ENCODE peak calls at places on chromosomes 16 and 17, in eight cellular contexts. J is cerebellum; K is AG09309; V is iris pigment epithelial cell; H is NCI-H345; R is NCI-H2171 treated with DMSO at 0.1 percent for 48 hours; W is stimulated activated CD8-positive, alpha-beta memory T cell treated with anti-CD3 and anti-CD28 coated beads, Interleukin-7, amount 100 ng/mL, for 1 hour; S is ELR. F is an unnamed sample.

GRCh38 chr17:336110-337021 is 16.2 kb downstream of the RPH3AL start:
- DNase-seq in R (peak), H (peak), J (peak), V (peak), K (no peak), S (no peak), W (no peak), F (peak)

GRCh38 chr17:2803971-2804370 is 7.7 kb downstream of the RAP1GAP2 start:
- DNase-seq in R (no peak), H (no peak), V (no peak), K (no peak), J (no peak), S (no peak), W (no peak), F (no peak)

GRCh38 chr16:79609861-79610260 is 9.3 kb upstream of the MAF start:
- DNase-seq in R (no peak), H (no peak), V (no peak), J (no peak), S (no peak), K (no peak), W (no peak), F (no peak)

GRCh38 chr17:51427259-51428255 is 167.2 kb downstream of the UTP18 start:
- DNase-seq in V (no peak), K (no peak), W (peak), S (no peak), R (no peak), H (peak), J (no peak), F (no peak)

GRCh38 chr16:82481455-82481854 is 145.3 kb upstream of the CDH13 start:
- DNase-seq in R (no peak), K (no peak), S (peak), J (no peak), W (no peak), H (no peak), V (peak), F (no peak)

GRCh38 chr16:86403056-86403455 is 107.3 kb upstream of the FOXF1 start:
- DNase-seq in R (no peak), W (no peak), J (no peak), S (no peak), K (no peak), H (no peak), V (no peak), F (no peak)

GRCh38 chr16:11109551-11109950 is 146.5 kb downstream of the SOCS1 start:
- DNase-seq in H (no peak), V (no peak), J (no peak), R (no peak), S (no peak), W (no peak), K (no peak), F (no peak)

GRCh38 chr16:81071816-81072215 is 5.2 kb downstream of the C16orf46 start:
- DNase-seq in V (peak), R (no peak), S (peak), J (no peak), W (no peak), H (no peak), K (no peak), F (no peak)

GRCh38 chr17:31488264-31488981 is 96.9 kb downstream of the RAB11FIP4 start:
- DNase-seq in W (no peak), K (no peak), V (no peak), J (no peak), S (no peak), R (peak), H (peak), F (no peak)

GRCh38 chr17:71117461-71117860 is 948.1 kb downstream of the KCNJ2 start:
- DNase-seq in S (no peak), J (no peak), V (peak), H (no peak), K (no peak), R (peak), W (no peak), F (no peak)

GRCh38 chr17:79993390-79994221 is 42.1 kb downstream of the TBC1D16 start:
- DNase-seq in V (peak), R (peak), K (no peak), S (peak), W (no peak), J (no peak), H (peak), F (no peak)

GRCh38 chr17:46020023-46020735 is 21.1 kb downstream of the STH start:
- DNase-seq in H (no peak), J (no peak), W (peak), R (no peak), V (no peak), K (no peak), S (no peak), F (no peak)

GRCh38 chr17:63693411-63694113 is 6.4 kb downstream of the LIMD2 start:
- DNase-seq in K (no peak), W (no peak), J (no peak), R (no peak), V (no peak), H (no peak), S (no peak), F (no peak)

GRCh38 chr16:9846362-9847099 is 335.7 kb downstream of the GRIN2A start:
- DNase-seq in R (no peak), K (no peak), S (peak), W (no peak), V (peak), J (no peak), H (no peak), F (no peak)

GRCh38 chr17:79925242-79925957 is 86.2 kb upstream of the CBX4 start:
- DNase-seq in S (peak), V (peak), R (no peak), J (peak), H (no peak), K (no peak), W (no peak), F (no peak)

GRCh38 chr17:38542286-38542685 is 63.5 kb downstream of the SRCIN1 start:
- DNase-seq in H (no peak), V (no peak), S (no peak), W (no peak), R (no peak), K (no peak), J (no peak), F (no peak)

GRCh38 chr16:16890964-16891363 is 512.0 kb downstream of the NPIPA7 start:
- DNase-seq in H (no peak), S (peak), R (no peak), W (no peak), V (no peak), K (no peak), J (no peak), F (no peak)

GRCh38 chr16:65489531-65490023 is 367.7 kb upstream of the CDH11 start:
- DNase-seq in K (no peak), J (no peak), R (no peak), H (no peak), S (no peak), V (peak), W (no peak), F (no peak)

GRCh38 chr17:15341385-15341849 is at the start of gene TEKT3:
- DNase-seq in W (no peak), R (no peak), S (peak), V (peak), K (no peak), J (peak), H (peak), F (no peak)

GRCh38 chr16:10121496-10121895 is 60.7 kb downstream of the GRIN2A start:
- DNase-seq in K (peak), J (no peak), R (no peak), S (peak), V (peak), W (no peak), H (no peak), F (no peak)

GRCh38 chr17:45440161-45440859 is 7.6 kb upstream of the ARHGAP27 start:
- DNase-seq in R (peak), S (no peak), J (no peak), V (peak), H (peak), W (no peak), K (no peak), F (no peak)

GRCh38 chr17:30321314-30321713 is 12.5 kb downstream of the TMIGD1 start:
- DNase-seq in V (no peak), H (peak), S (no peak), R (no peak), J (no peak), K (no peak), W (no peak), F (no peak)

GRCh38 chr16:88973007-88973410 is 4.0 kb downstream of the CBFA2T3 start:
- DNase-seq in K (no peak), R (no peak), S (no peak), H (no peak), V (no peak), J (no peak), W (no peak), F (no peak)

GRCh38 chr16:13471036-13471435 is 448.9 kb upstream of the ERCC4 start:
- DNase-seq in R (no peak), K (no peak), H (no peak), J (no peak), V (no peak), W (no peak), S (no peak), F (no peak)

GRCh38 chr17:55303701-55304145 is 39.0 kb downstream of the HLF start:
- DNase-seq in S (peak), V (peak), W (no peak), K (no peak), J (no peak), R (no peak), H (no peak), F (no peak)

GRCh38 chr17:63497708-63498483 is 21.0 kb downstream of the ACE start:
- DNase-seq in H (peak), V (peak), K (no peak), W (no peak), R (peak), J (no peak), S (peak), F (no peak)

GRCh38 chr16:70648606-70649005 is 2.2 kb downstream of the IL34 start:
- DNase-seq in V (no peak), S (no peak), J (no peak), K (no peak), W (no peak), H (no peak), R (no peak), F (no peak)

GRCh38 chr17:56319531-56319930 is 166.3 kb downstream of the ANKFN1 start:
- DNase-seq in H (peak), J (no peak), S (peak), V (peak), R (peak), K (peak), W (no peak), F (no peak)

GRCh38 chr17:67421869-67422273 is 44.8 kb downstream of the PITPNC1 start:
- DNase-seq in W (no peak), H (no peak), K (peak), S (peak), J (no peak), R (no peak), V (peak), F (no peak)

GRCh38 chr16:64051826-64052225 is 1070.0 kb downstream of the CDH11 start:
- DNase-seq in S (peak), H (peak), V (peak), R (peak), J (no peak), W (no peak), K (no peak), F (no peak)

GRCh38 chr17:28657756-28658155 is 4.0 kb downstream of the SDF2 start:
- DNase-seq in K (no peak), J (no peak), R (no peak), V (peak), W (no peak), S (peak), H (no peak), F (no peak)

GRCh38 chr16:66746048-66746447 is 5.4 kb downstream of the DYNC1LI2 start:
- DNase-seq in H (no peak), W (no peak), S (no peak), J (no peak), K (no peak), R (no peak), V (no peak), F (no peak)

GRCh38 chr17:71983828-71984227 is 137.0 kb upstream of the SOX9 start:
- DNase-seq in K (no peak), H (no peak), J (no peak), W (no peak), V (no peak), R (peak), S (no peak), F (no peak)

GRCh38 chr16:11139624-11140375 is 116.2 kb downstream of the SOCS1 start:
- DNase-seq in K (no peak), W (no peak), R (no peak), H (no peak), J (no peak), S (no peak), V (no peak), F (no peak)

GRCh38 chr17:20256144-20256543 is 211.2 kb downstream of the LGALS9B start:
- DNase-seq in H (no peak), W (no peak), R (no peak), K (no peak), J (no peak), S (no peak), V (no peak), F (peak)

GRCh38 chr17:7552621-7553051 is 3.8 kb downstream of the TNFSF12 start:
- DNase-seq in V (no peak), R (no peak), J (no peak), K (no peak), H (no peak), S (no peak), W (no peak), F (no peak)

GRCh38 chr17:10316986-10317834 is 55.6 kb downstream of the MYH13 start:
- DNase-seq in J (no peak), V (peak), R (no peak), W (no peak), K (no peak), H (no peak), S (peak), F (no peak)

F was measured in D721Med.